ENCODE peak calls at places on chromosomes 1 and 21, in seven cellular contexts. K is cardiac muscle cell; L is suprapubic skin; M is stimulated activated CD4-positive, alpha-beta T cell treated with anti-CD3 and anti-CD28 coated beads, TNF-alpha, amount 100 ng/mL, for 1 hour; Q is stimulated activated CD8-positive, alpha-beta memory T cell treated with anti-CD3 and anti-CD28 coated beads, Interleukin-4, amount 100 ng/mL, for 48 hours; V is NCI-H1105; C is HTR-8/SVneo. P is an unnamed sample.

GRCh38 chr1:2372551-2373490 is 18.5 kb downstream of the MORN1 start:
- DNase-seq in K (no peak), L (no peak), M (no peak), Q (no peak), V (no peak), C (peak), P (no peak)

GRCh38 chr1:63909511-63909910 is 135.7 kb downstream of the ROR1 start:
- DNase-seq in K (no peak), L (no peak), M (no peak), Q (no peak), V (no peak), C (no peak), P (no peak)

GRCh38 chr1:93328809-93329477 is 16.8 kb upstream of the DR1 start:
- DNase-seq in K (no peak), L (no peak), M (no peak), Q (no peak), V (no peak), C (no peak), P (no peak)

GRCh38 chr1:203632941-203633340 is 6.3 kb downstream of the ATP2B4 start:
- DNase-seq in K (no peak), L (no peak), M (no peak), Q (no peak), V (no peak), C (no peak), P (no peak)

GRCh38 chr1:9758559-9759121 is 65.1 kb downstream of the CLSTN1 start:
- DNase-seq in K (no peak), L (no peak), M (no peak), Q (no peak), V (no peak), C (no peak), P (no peak)

GRCh38 chr1:119653839-119654170 is 5.7 kb upstream of the ZNF697 start:
- DNase-seq in K (no peak), L (no peak), M (no peak), Q (no peak), V (no peak), C (no peak), P (no peak)

GRCh38 chr1:101205457-101205856 is 31.4 kb upstream of the S1PR1 start:
- DNase-seq in K (no peak), L (no peak), M (no peak), Q (no peak), V (no peak), C (no peak), P (no peak)

GRCh38 chr21:41429925-41430491 is 4.0 kb downstream of the MX1 start:
- DNase-seq in K (no peak), L (no peak), M (no peak), Q (no peak), V (no peak), C (no peak), P (no peak)

GRCh38 chr1:42479621-42480020 is 16.5 kb downstream of the CCDC30 start:
- DNase-seq in K (no peak), L (no peak), M (no peak), Q (no peak), V (no peak), C (peak), P (no peak)